ENCODE peak calls at places on chromosome 10, in seven cellular contexts. Z is endothelial cell, H is esophagus squamous epithelium, F is K562, E is kidney, C is cardiac fibroblast, Q is fibroblast of lung. P is an unnamed sample.

GRCh38 chr10:97593423-97593822 is 3.9 kb downstream of the C10orf62 start:
- DNase-seq in Q (peak), F (no peak), Z (no peak), H (no peak), E (no peak), C (peak), P (no peak)

GRCh38 chr10:49634053-49634660 is 20.3 kb downstream of the CHAT start:
- DNase-seq in C (no peak), Q (no peak), Z (no peak), H (no peak), E (no peak), F (no peak), P (no peak)

GRCh38 chr10:15300697-15301096 is 70.4 kb downstream of the FAM171A1 start:
- DNase-seq in F (no peak), Q (no peak), H (no peak), Z (no peak), E (no peak), C (peak), P (no peak)

GRCh38 chr10:29120216-29120615 is 168.7 kb upstream of the LYZL1 start:
- DNase-seq in C (peak), Z (no peak), Q (peak), F (no peak), E (no peak), H (no peak), P (peak)

GRCh38 chr10:79970062-79970461 is 21.2 kb upstream of the SFTPD start:
- DNase-seq in E (no peak), F (no peak), H (no peak), Z (no peak), Q (no peak), C (no peak), P (no peak)

GRCh38 chr10:59361659-59362183 is 628 bp downstream of the FAM13C start:
- DNase-seq in E (no peak), F (no peak), Z (no peak), Q (no peak), C (no peak), H (no peak), P (no peak)

GRCh38 chr10:58573144-58573543 is 60.5 kb downstream of the BICC1 start:
- DNase-seq in Z (no peak), E (no peak), F (no peak), C (no peak), H (no peak), Q (no peak), P (no peak)

GRCh38 chr10:120221873-120222485 is 235.0 kb upstream of the PLPP4 start:
- DNase-seq in F (peak), E (no peak), H (no peak), Z (peak), C (peak), Q (no peak), P (peak)

GRCh38 chr10:102759497-102760210 is 15.9 kb downstream of the WBP1L start:
- DNase-seq in E (no peak), F (no peak), C (no peak), Q (no peak), Z (no peak), H (no peak), P (no peak)

GRCh38 chr10:101512741-101513140 is 75.3 kb downstream of the POLL start:
- DNase-seq in H (no peak), Q (peak), E (no peak), F (no peak), C (peak), Z (no peak), P (no peak)

GRCh38 chr10:124593431-124593985 is 131.9 kb downstream of the LHPP start:
- DNase-seq in C (no peak), F (no peak), E (peak), Z (no peak), H (no peak), Q (no peak), P (no peak)

GRCh38 chr10:88342733-88343310 is 240.3 kb downstream of the RNLS start:
- DNase-seq in Q (no peak), H (no peak), F (no peak), C (no peak), E (no peak), Z (no peak), P (no peak)

GRCh38 chr10:86306628-86307278 is 59.8 kb downstream of the GRID1 start:
- DNase-seq in C (peak), Q (peak), H (no peak), Z (peak), F (peak), E (no peak), P (peak)

GRCh38 chr10:128047991-128048826 is 78.0 kb downstream of the MKI67 start:
- DNase-seq in Z (no peak), E (peak), C (peak), H (no peak), F (no peak), Q (peak), P (no peak)

GRCh38 chr10:77713506-77714280 is 76.1 kb upstream of the KCNMA1 start:
- DNase-seq in Q (no peak), Z (no peak), F (no peak), H (no peak), E (no peak), C (no peak), P (no peak)

GRCh38 chr10:23173549-23174074 is 18.5 kb upstream of the PTF1A start:
- DNase-seq in E (no peak), C (no peak), H (no peak), F (no peak), Z (no peak), Q (no peak), P (no peak)

GRCh38 chr10:43251664-43252165 is 15.2 kb downstream of the RASGEF1A start:
- DNase-seq in C (no peak), F (no peak), Z (no peak), H (no peak), Q (no peak), E (peak), P (no peak)

GRCh38 chr10:17548786-17549185 is 68.4 kb downstream of the HACD1 start:
- DNase-seq in Q (peak), F (no peak), E (no peak), Z (no peak), C (peak), H (no peak), P (no peak)

GRCh38 chr10:96376483-96376882 is 17.7 kb upstream of the OPALIN start:
- DNase-seq in F (no peak), Z (no peak), Q (no peak), H (no peak), C (no peak), E (no peak), P (no peak)

GRCh38 chr10:103226011-103226410 is 19.7 kb upstream of the RPEL1 start:
- DNase-seq in Q (no peak), E (no peak), Z (no peak), H (no peak), F (no peak), C (no peak), P (no peak)

GRCh38 chr10:87847550-87847949 is 15.8 kb downstream of the KLLN start:
- DNase-seq in H (no peak), F (no peak), E (no peak), C (no peak), Z (no peak), Q (no peak), P (no peak)

GRCh38 chr10:79088176-79088575 is 19.4 kb downstream of the ZMIZ1 start:
- DNase-seq in H (no peak), Z (no peak), F (no peak), E (no peak), Q (no peak), C (no peak), P (no peak)

GRCh38 chr10:97584798-97585438 is 729 bp downstream of the HOGA1 start:
- DNase-seq in H (no peak), Q (no peak), E (no peak), C (no peak), F (peak), Z (no peak), P (no peak)

GRCh38 chr10:79116801-79117723 is 48.3 kb downstream of the ZMIZ1 start:
- DNase-seq in F (no peak), Q (peak), H (no peak), Z (no peak), E (peak), C (peak), P (no peak)

GRCh38 chr10:11145498-11145855 is 127.8 kb downstream of the CELF2 start:
- DNase-seq in Q (no peak), E (no peak), C (peak), H (no peak), Z (no peak), F (peak), P (no peak)

GRCh38 chr10:30502266-30503058 is 68.5 kb downstream of the MAP3K8 start:
- DNase-seq in Q (peak), F (peak), H (no peak), C (peak), E (no peak), Z (no peak), P (no peak)

GRCh38 chr10:111233439-111233838 is 156.6 kb downstream of the ADRA2A start:
- DNase-seq in Q (no peak), F (peak), H (no peak), C (no peak), Z (peak), E (no peak), P (no peak)

GRCh38 chr10:84095821-84096497 is 43.4 kb upstream of the GHITM start:
- DNase-seq in Q (no peak), C (peak), Z (no peak), F (no peak), H (no peak), E (no peak), P (no peak)

GRCh38 chr10:18689498-18689897 is 30.3 kb downstream of the ARL5B start:
- DNase-seq in H (no peak), F (peak), C (peak), E (no peak), Q (peak), Z (no peak), P (no peak)

GRCh38 chr10:89342219-89342966 is 14.6 kb downstream of the IFIT3 start:
- DNase-seq in F (no peak), C (peak), Z (no peak), H (no peak), E (no peak), Q (peak), P (no peak)

GRCh38 chr10:27240212-27240890 is at the start of gene ACBD5:
- DNase-seq in F (peak), Z (peak), H (peak), Q (peak), E (peak), C (peak), P (peak)

GRCh38 chr10:79948976-79949722 is at the start of gene SFTPD:
- DNase-seq in Z (no peak), E (no peak), F (no peak), Q (no peak), H (no peak), C (no peak), P (peak)

GRCh38 chr10:47143072-47143471 is 156.9 kb upstream of the GDF10 start:
- DNase-seq in C (no peak), F (no peak), Z (no peak), Q (no peak), E (no peak), H (no peak), P (no peak)

GRCh38 chr10:34022195-34022594 is 687.7 kb upstream of the NRP1 start:
- DNase-seq in F (no peak), Z (no peak), E (no peak), C (no peak), Q (no peak), H (no peak), P (no peak)

GRCh38 chr10:34029455-34029854 is 695.0 kb upstream of the NRP1 start:
- DNase-seq in Z (no peak), C (no peak), H (no peak), F (no peak), E (no peak), Q (no peak), P (no peak)

GRCh38 chr10:34028936-34029335 is 694.5 kb upstream of the NRP1 start:
- DNase-seq in C (no peak), Q (no peak), E (no peak), H (no peak), F (no peak), Z (no peak), P (no peak)

DNA sequence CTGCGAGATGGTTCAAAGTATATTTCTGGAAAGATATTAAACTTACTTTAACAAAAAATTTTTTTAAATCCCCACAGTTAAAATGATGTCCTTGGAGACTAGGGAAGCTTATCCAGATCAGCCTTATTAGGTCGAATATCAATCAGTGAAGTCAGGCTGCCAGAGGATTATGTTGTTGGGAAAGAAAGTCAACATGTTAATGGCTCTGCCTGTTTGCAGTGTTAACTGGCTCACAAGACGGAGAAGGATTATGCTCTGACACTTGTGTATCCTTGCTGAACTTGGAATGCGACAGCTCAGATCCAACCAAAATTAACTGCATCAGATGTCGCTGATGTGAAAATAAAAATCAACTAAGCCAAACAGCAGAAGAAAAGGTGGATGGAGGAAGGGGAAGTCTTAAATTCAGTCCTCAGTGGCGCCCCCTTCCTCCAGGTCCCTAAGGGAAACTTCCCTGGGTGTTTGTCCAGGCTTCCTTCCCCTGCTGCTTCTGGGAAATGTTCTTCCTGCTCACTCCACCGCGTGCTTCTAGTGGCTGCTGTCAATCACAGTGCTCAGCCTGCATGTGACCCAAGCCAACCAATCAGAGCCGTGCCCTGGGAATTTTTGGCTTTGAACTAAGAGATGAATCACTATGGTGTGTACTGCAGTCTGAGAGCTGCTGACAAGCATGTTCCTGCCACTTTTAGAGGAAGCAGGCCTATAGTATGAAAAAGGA is 690.4 kb upstream of the NRP1 start:
- DNase-seq in H (no peak), Q (no peak), Z (peak), C (peak), F (no peak), E (no peak), P (peak)
- TF ChIP-seq CTCF in H (no peak), Q (no peak), Z (no peak), C (no peak), F (no peak), E (no peak), P (no peak)

DNA sequence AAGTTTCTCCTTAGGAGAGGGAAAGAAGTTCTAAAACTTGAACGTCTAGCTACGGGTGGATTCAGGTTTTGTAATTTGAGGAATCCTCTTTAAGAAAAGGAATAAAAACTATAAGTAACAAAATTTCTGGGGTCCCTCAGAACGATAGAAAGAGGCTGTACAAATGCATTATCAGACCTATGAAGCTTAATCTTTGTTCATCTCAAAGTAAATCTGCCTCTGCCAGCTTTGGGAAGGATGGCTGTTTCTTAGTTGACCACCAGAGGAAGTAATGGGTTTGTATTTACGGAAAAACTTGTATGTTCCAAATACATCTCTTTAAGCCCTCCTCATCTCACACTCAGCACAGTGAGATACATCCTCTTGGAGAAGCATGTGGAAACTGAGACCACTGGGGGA is 864 bp downstream of the PSTK start:
- DNase-seq in Q (peak), H (no peak), E (no peak), C (peak), F (peak), Z (no peak), P (peak)
- TF ChIP-seq CTCF in Q (peak), H (peak), E (no peak), C (peak), F (peak), Z (peak), P (peak)

DNA sequence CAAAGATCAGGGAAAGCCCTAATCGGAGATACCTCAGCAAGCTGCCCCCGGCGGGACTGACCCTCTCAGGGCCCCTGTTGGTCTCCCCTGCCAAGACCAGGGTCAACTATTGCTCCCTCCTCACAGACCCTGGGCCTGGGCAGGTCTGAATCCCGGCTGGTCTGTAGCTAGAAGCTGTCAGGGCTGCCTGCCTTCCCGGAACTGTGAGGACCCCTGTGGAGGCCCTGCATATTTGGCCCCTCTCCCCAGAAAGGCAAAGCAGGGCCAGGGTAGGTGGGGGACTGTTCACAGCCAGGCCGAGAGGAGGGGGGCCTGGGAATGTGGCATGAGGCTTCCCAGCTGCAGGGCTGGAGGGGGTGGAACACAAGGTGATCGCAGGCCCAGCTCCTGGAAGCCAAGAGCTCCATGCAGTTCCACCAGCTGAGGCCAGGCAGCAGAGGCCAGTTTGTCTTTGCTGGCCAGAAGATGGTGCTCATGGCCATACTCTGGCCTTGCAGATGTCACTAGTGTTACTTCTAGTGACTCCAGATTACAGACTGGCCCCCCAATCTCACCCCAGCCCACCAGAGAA is 24.1 kb downstream of the TBATA start:
- DNase-seq in Z (peak), Q (peak), C (peak), E (peak), F (no peak), H (no peak), P (no peak)
- TF ChIP-seq CTCF in Z (no peak), Q (no peak), C (peak), E (peak), F (peak), H (peak), P (no peak)

GRCh38 chr10:45442670-45443069 is 68.7 kb downstream of the ALOX5 start:
- DNase-seq in H (no peak), F (peak), E (no peak), Z (no peak), Q (no peak), C (no peak), P (no peak)
- TF ChIP-seq CTCF in H (no peak), F (peak), E (no peak), Z (no peak), Q (no peak), C (no peak), P (no peak)

GRCh38 chr10:71267508-71268240 is 51.4 kb upstream of the SLC29A3 start:
- DNase-seq in C (no peak), E (no peak), F (no peak), H (no peak), Q (no peak), Z (no peak), P (no peak)

GRCh38 chr10:71269301-71270288 is 49.5 kb upstream of the SLC29A3 start:
- DNase-seq in Z (no peak), H (no peak), E (no peak), F (peak), C (peak), Q (peak), P (no peak)

GRCh38 chr10:71270301-71270777 is 48.7 kb upstream of the SLC29A3 start:
- DNase-seq in Q (peak), E (no peak), C (peak), Z (peak), F (peak), H (no peak), P (peak)

GRCh38 chr10:71268247-71268691 is 50.8 kb upstream of the SLC29A3 start:
- DNase-seq in E (no peak), H (no peak), C (peak), Q (peak), Z (no peak), F (peak), P (peak)

DNA sequence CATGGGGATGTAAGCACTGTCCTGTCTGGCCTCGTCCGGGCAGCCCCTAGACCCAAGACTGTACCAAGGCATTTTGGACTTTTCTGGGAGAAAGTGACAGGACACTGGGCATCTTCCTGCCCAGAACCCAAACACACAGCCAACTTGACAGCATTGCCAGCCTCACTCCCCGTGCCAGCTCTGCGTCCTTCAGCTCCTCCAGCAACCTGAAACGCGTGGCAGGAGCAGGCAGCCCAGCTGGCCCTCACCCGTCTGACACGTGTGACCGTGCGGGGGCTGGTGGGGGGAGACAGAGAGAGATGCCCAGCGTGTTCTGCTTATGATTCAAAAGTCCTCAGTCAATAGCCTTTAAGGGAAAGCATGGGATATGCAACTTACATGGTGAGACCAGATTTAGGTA is 50.3 kb upstream of the SLC29A3 start:
- DNase-seq in Q (no peak), C (no peak), H (no peak), E (no peak), F (no peak), Z (no peak), P (no peak)
- TF ChIP-seq CTCF in Q (no peak), C (no peak), H (no peak), E (no peak), F (no peak), Z (no peak), P (no peak)

GRCh38 chr10:94080108-94080507 is 86.4 kb downstream of the PLCE1 start:
- DNase-seq in H (no peak), Q (no peak), C (no peak), Z (no peak), E (no peak), F (no peak), P (no peak)

GRCh38 chr10:94075521-94075920 is 81.8 kb downstream of the PLCE1 start:
- DNase-seq in E (no peak), F (no peak), Q (no peak), H (no peak), Z (no peak), C (no peak), P (no peak)

GRCh38 chr10:94074462-94074861 is 80.7 kb downstream of the PLCE1 start:
- DNase-seq in H (no peak), C (no peak), Z (no peak), F (no peak), E (no peak), Q (no peak), P (no peak)

GRCh38 chr10:94077042-94077441 is 83.3 kb downstream of the PLCE1 start:
- DNase-seq in H (no peak), Q (no peak), F (no peak), Z (no peak), C (no peak), E (no peak), P (no peak)

DNA sequence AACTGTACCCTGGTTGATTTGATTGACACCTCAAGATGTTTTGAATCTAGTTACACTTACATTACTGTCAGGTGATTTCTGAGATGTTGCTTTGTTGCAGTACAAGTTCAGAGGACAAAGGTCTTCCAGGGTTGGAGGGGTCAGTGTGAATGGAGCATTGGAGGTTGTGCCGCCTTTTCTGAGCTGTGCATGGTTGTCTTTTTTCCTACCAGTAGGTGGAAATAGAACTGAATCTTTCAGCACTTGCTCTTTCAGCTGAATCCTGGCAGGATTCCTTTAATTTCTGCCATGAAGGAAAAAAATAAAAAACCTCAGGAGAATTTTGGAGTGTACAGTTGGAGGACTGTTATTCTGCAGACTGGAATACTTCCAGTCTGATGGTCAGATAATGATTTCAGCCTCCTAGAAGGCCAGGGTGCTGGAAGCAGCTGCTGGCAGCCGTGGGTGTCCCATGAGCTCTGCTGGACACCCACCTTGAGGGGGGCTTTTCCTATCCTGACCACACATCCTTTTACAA is 82.7 kb downstream of the PLCE1 start:
- DNase-seq in Q (peak), E (no peak), C (peak), Z (no peak), H (no peak), F (no peak), P (no peak)
- TF ChIP-seq CTCF in Q (peak), E (peak), C (peak), Z (peak), H (peak), F (no peak), P (no peak)

P was measured in Calu3.